ENCODE peak calls at places on chromosomes 13 and 19, in four cellular contexts. T, X, E and V are unnamed samples.

GRCh38 chr13:76004411-76004810 is 368.3 kb downstream of the LMO7 start:
- DNase-seq in T (no peak), X (no peak), E (no peak), V (no peak)

GRCh38 chr13:89097994-89098393 is 1426.8 kb downstream of the SLITRK5 start:
- DNase-seq in T (no peak), X (no peak), E (no peak), V (no peak)

GRCh38 chr19:18300930-18301717 is 19.7 kb upstream of the JUND start:
- DNase-seq in T (peak), X (no peak), E (no peak), V (peak)

GRCh38 chr13:41344358-41344757 is 33.3 kb downstream of the NAA16 start:
- DNase-seq in T (no peak), X (no peak), E (no peak), V (no peak)

GRCh38 chr13:33235078-33235477 is 50.5 kb downstream of the STARD13 start:
- DNase-seq in T (peak), X (no peak), E (no peak), V (no peak)

GRCh38 chr13:62320129-62320724 is 904.6 kb upstream of the PCDH20 start:
- DNase-seq in T (no peak), X (peak), E (no peak), V (no peak)

GRCh38 chr19:9130965-9131364 is 4.2 kb upstream of the OR7G3 start:
- DNase-seq in T (no peak), X (no peak), E (no peak), V (no peak)

GRCh38 chr19:55563261-55563690 is 17.4 kb downstream of the ZNF579 start:
- DNase-seq in T (no peak), X (no peak), E (no peak), V (no peak)

GRCh38 chr19:12649941-12650340 is 16.6 kb downstream of the MAN2B1 start:
- DNase-seq in T (no peak), X (no peak), E (no peak), V (no peak)

GRCh38 chr13:114115191-114115671 is 17.2 kb downstream of the RASA3 start:
- DNase-seq in T (peak), X (peak), E (no peak), V (no peak)

GRCh38 chr13:25352230-25352629 is 19.5 kb upstream of the ATP8A2 start:
- DNase-seq in T (no peak), X (no peak), E (no peak), V (no peak)

GRCh38 chr19:11693505-11694499 is 44.9 kb downstream of the ZNF823 start:
- DNase-seq in T (no peak), X (peak), E (no peak), V (no peak)

GRCh38 chr19:30448386-30449130 is 76.4 kb downstream of the ZNF536 start:
- DNase-seq in T (no peak), X (no peak), E (no peak), V (no peak)

GRCh38 chr19:24086974-24087595 is at the start of gene ZNF254:
- DNase-seq in T (peak), X (peak), E (peak), V (peak)

GRCh38 chr19:54158812-54159351 is 639 bp downstream of the LENG1 start:
- DNase-seq in T (no peak), X (no peak), E (no peak), V (no peak)